ENCODE peak calls at places on chromosome 14, in seven cellular contexts. P is pancreas; L is fibroblast of lung; U is suprapubic skin; H is effector memory CD4-positive, alpha-beta T cell; E is GM23248; I is Karpas-422. O is an unnamed sample.

GRCh38 chr14:20998674-20999366 is at the start of gene SLC39A2:
- DNase-seq in P (no peak), E (peak; percentile 91), H (no peak), I (no peak), U (peak; percentile 83), L (peak; percentile 51), O (peak; percentile 61)

GRCh38 chr14:68442828-68443460 is 349.9 kb downstream of the ZFP36L1 start:
- DNase-seq in E (peak; percentile 64), P (no peak), L (peak; percentile 70), H (no peak), U (no peak), I (no peak), O (no peak)

GRCh38 chr14:31457665-31458659 is 656 bp upstream of the DTD2 start:
- DNase-seq in L (peak; percentile 3), I (no peak), U (no peak), E (no peak), H (no peak), P (no peak), O (no peak)

GRCh38 chr14:55665067-55665700 is 85.2 kb downstream of the KTN1 start:
- DNase-seq in P (no peak), H (no peak), L (peak; percentile 26), I (no peak), E (no peak), U (no peak), O (no peak)

GRCh38 chr14:68628605-68629310 is 164.1 kb downstream of the ZFP36L1 start:
- DNase-seq in L (no peak), P (peak; percentile 75), I (no peak), U (peak; percentile 59), E (no peak), H (peak; percentile 30), O (peak; percentile 78)

GRCh38 chr14:64800000-64800399 is 79.7 kb downstream of the SPTB start:
- DNase-seq in I (peak; percentile 67), E (peak; percentile 72), L (peak; percentile 20), U (no peak), H (no peak), P (no peak), O (peak; percentile 78)

GRCh38 chr14:71094722-71095121 is 187.5 kb downstream of the PCNX1 start:
- DNase-seq in E (no peak), L (no peak), P (no peak), I (no peak), U (no peak), H (no peak), O (no peak)

GRCh38 chr14:58092231-58092630 is 59.8 kb downstream of the ARMH4 start:
- DNase-seq in H (no peak), L (no peak), E (no peak), U (no peak), I (no peak), P (no peak), O (no peak)

GRCh38 chr14:49481099-49481498 is 105.1 kb downstream of the RPS29 start:
- DNase-seq in E (no peak), P (no peak), I (no peak), H (no peak), L (no peak), U (no peak), O (no peak)

GRCh38 chr14:68795602-68796417 is 2.9 kb upstream of the ZFP36L1 start:
- DNase-seq in U (peak; percentile 90), E (peak; percentile 90), I (peak; percentile 94), H (peak; percentile 74), P (peak; percentile 84), L (peak; percentile 79), O (peak; percentile 92)

GRCh38 chr14:32468955-32469354 is 139.9 kb downstream of the AKAP6 start:
- DNase-seq in E (peak; percentile 94), H (no peak), L (peak; percentile 84), P (no peak), I (no peak), U (no peak), O (no peak)

GRCh38 chr14:28012629-28013415 is 753.8 kb upstream of the FOXG1 start:
- DNase-seq in H (no peak), P (no peak), L (no peak), I (no peak), U (no peak), E (no peak), O (no peak)

GRCh38 chr14:59511916-59512530 is 27.7 kb downstream of the JKAMP start:
- DNase-seq in U (no peak), E (peak; percentile 7), H (no peak), P (no peak), I (peak; percentile 74), L (no peak), O (peak; percentile 62)

GRCh38 chr14:104246401-104247335 is 108.3 kb downstream of the KIF26A start:
- DNase-seq in P (no peak), E (no peak), I (no peak), U (peak; percentile 30), L (no peak), H (no peak), O (no peak)

GRCh38 chr14:99819514-99819913 is 26.3 kb downstream of the EML1 start:
- DNase-seq in U (no peak), P (no peak), E (no peak), I (no peak), H (no peak), L (no peak), O (peak; percentile 82)

GRCh38 chr14:99330316-99331240 is 58.6 kb upstream of the BCL11B start:
- DNase-seq in E (no peak), U (peak; percentile 37), L (no peak), P (no peak), H (no peak), I (no peak), O (peak; percentile 28)

GRCh38 chr14:22380511-22381455 is 208.2 kb downstream of the DAD1 start:
- DNase-seq in I (no peak), L (peak; percentile 33), E (peak; percentile 81), U (no peak), H (no peak), P (no peak), O (no peak)

GRCh38 chr14:95507701-95508103 is 8.7 kb downstream of the SYNE3 start:
- DNase-seq in E (peak; percentile 86), H (no peak), P (no peak), U (peak; percentile 80), L (peak; percentile 61), I (no peak), O (no peak)

GRCh38 chr14:44898547-44898946 is 63.2 kb downstream of the KLHL28 start:
- DNase-seq in L (peak; percentile 54), P (no peak), I (no peak), E (peak; percentile 65), U (no peak), H (no peak), O (no peak)

GRCh38 chr14:23120405-23121251 is 1.6 kb upstream of the CEBPE start:
- DNase-seq in P (peak; percentile 82), I (peak; percentile 96), L (peak; percentile 85), U (peak; percentile 94), E (peak; percentile 93), H (peak; percentile 67), O (peak; percentile 97)

GRCh38 chr14:89625208-89625987 is 208.4 kb upstream of the FOXN3 start:
- DNase-seq in P (peak; percentile 27), E (no peak), I (no peak), L (peak; percentile 65), U (no peak), H (no peak), O (peak; percentile 50)

GRCh38 chr14:89628521-89628920 is 211.5 kb upstream of the FOXN3 start:
- DNase-seq in H (no peak), P (no peak), I (no peak), E (no peak), U (no peak), L (no peak), O (no peak)

GRCh38 chr14:89630096-89630829 is 213.2 kb upstream of the FOXN3 start:
- DNase-seq in U (no peak), H (no peak), I (no peak), L (no peak), P (no peak), E (peak; percentile 36), O (peak; percentile 53)

GRCh38 chr14:89625988-89626806 is 209.2 kb upstream of the FOXN3 start:
- DNase-seq in U (no peak), E (no peak), H (no peak), I (no peak), P (no peak), L (no peak), O (no peak)

GRCh38 chr14:89629383-89629782 is 212.3 kb upstream of the FOXN3 start:
- DNase-seq in E (no peak), P (no peak), U (no peak), H (no peak), I (no peak), L (no peak), O (no peak)
- H3K4me3 ChIP-seq in E (no peak overlapping the region), P (no peak overlapping the region), U (no peak overlapping the region), H (no peak overlapping the region), I (no peak overlapping the region), L (no peak overlapping the region), O (no peak overlapping the region)

DNA sequence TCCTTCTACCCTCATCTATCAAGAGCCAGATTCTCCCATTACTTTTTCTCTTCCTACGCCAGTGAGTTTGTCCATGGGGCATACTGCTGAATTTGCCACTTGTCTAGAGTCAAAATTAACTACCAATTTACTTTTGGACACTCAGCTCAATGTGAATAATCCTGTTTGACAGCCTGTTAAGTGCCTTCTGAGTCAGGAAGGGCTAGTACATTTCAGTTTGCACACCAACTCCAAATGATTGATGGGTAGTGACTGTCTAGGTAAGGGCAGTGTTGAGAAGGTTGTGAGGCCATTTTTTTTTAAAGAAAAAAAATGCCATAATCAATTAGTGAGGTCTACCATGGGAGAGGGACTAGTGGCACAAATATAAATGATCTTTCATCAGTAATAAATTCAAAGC is 21.8 kb upstream of the TRIM9 start:
- DNase-seq in P (no peak), H (no peak), E (no peak), I (no peak), U (no peak), L (no peak), O (no peak)
- H3K27me3 ChIP-seq in P (no peaks in the 10 kb centered on the region), H (no peaks in the 10 kb centered on the region), E (peaks cover 76% of the 10 kb centered on the region), I (no peaks in the 10 kb centered on the region), U (no peaks in the 10 kb centered on the region), L (peaks cover 14% of the 10 kb centered on the region), O (no peaks in the 10 kb centered on the region)

DNA sequence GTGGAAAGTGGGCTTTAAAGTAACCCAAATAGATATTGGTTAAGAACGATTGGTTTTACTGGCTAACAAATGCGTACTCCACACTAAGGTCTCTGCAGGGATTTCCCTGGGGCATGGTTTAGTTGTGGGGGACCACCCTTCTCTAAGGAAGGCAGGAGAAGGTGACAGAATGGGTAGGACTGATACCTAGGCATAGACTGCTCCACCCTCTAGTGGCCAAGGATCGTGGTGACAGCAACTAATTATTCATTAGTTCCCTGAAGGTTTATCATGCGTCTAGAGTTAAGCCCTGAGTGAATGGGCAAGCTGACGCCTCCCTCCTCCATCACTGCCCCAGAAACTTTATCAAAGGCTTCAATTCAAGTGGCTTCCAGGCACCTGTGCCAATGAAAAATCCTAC is 9.1 kb downstream of the FAM181A start:
- DNase-seq in H (no peak), I (peak; percentile 88), P (no peak), E (peak; percentile 43), L (no peak), U (no peak), O (peak; percentile 84)
- H3K4me3 ChIP-seq in H (no peak overlapping the region), I (no peak overlapping the region), P (no peak overlapping the region), E (no peak overlapping the region), L (no peak overlapping the region), U (no peak overlapping the region), O (no peak overlapping the region)

DNA sequence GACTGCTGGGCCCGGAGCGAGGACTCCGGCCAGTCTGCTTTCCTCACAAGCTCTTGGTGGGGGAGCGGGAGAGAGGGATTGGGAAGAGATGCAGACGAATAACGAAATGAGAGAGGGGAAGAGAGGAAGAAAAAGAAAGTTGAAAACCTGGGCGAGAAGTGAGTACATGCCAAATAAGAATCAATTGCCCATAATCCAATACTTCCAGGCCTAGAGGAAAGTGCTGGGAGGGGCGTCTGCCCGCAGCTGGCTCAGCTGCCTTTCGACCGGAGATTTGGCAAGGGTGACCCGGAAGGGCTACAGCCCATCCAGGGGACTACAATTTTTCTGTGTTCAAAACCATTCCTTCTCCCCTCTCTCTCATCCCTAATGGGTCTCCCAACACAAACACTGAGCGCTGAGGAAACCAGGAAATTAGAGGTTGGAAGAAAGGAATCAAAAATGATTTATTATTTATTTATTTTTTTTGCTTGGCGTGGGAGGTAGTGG is 4.9 kb downstream of the NKX2-1 start:
- DNase-seq in L (no peak), H (no peak), P (no peak), I (no peak), E (no peak), U (no peak), O (peak; percentile 78)
- H3K27me3 ChIP-seq in L (peaks cover 72% of the 10 kb centered on the region), H (peaks cover 44% of the 10 kb centered on the region), P (peaks cover 6% of the 10 kb centered on the region), I (no peaks in the 10 kb centered on the region), E (peaks cover 87% of the 10 kb centered on the region), U (peaks cover 99% of the 10 kb centered on the region), O (peaks cover 99% of the 10 kb centered on the region)